ENCODE peak calls at places on chromosomes 6 and 20, in six cellular contexts. X is H54, K is NCI-H2227 treated with DMSO at 0.1 percent for 48 hours, H is neural progenitor cell, T is gastrocnemius medialis, I is amniotic stem cell. L is an unnamed sample.

GRCh38 chr20:46176744-46177378 is 58.7 kb downstream of the CD40 start:
- DNase-seq in X (no peak), K (no peak), H (no peak), T (no peak), I (no peak), L (no peak)

GRCh38 chr6:89035252-89036106 is 45.1 kb upstream of the PNRC1 start:
- DNase-seq in X (peak), K (no peak), H (no peak), T (peak), I (peak), L (peak)

GRCh38 chr20:48455606-48456360 is 372.0 kb downstream of the PREX1 start:
- DNase-seq in X (no peak), K (peak), H (peak), T (no peak), I (no peak), L (no peak)

GRCh38 chr6:134138226-134138975 is 86.0 kb upstream of the SLC2A12 start:
- DNase-seq in X (no peak), K (no peak), H (no peak), T (no peak), I (no peak), L (peak)

GRCh38 chr6:163428373-163428772 is 13.9 kb downstream of the QKI start:
- DNase-seq in X (no peak), K (no peak), H (no peak), T (no peak), I (no peak), L (no peak)

GRCh38 chr6:156280131-156280530 is 497.0 kb upstream of the ARID1B start:
- DNase-seq in X (no peak), K (peak), H (no peak), T (no peak), I (no peak), L (no peak)

GRCh38 chr6:55449219-55449618 is 122.0 kb downstream of the GFRAL start:
- DNase-seq in X (no peak), K (no peak), H (peak), T (no peak), I (no peak), L (no peak)

GRCh38 chr6:109894181-109894580 is 83.9 kb upstream of the GPR6 start:
- DNase-seq in X (no peak), K (no peak), H (no peak), T (no peak), I (no peak), L (no peak)

GRCh38 chr6:13273931-13274706 is 54.2 kb downstream of the TBC1D7 start:
- DNase-seq in X (no peak), K (no peak), H (no peak), T (no peak), I (no peak), L (no peak)

GRCh38 chr20:63051911-63052310 is 45.1 kb upstream of the BHLHE23 start:
- DNase-seq in X (no peak), K (no peak), H (no peak), T (no peak), I (no peak), L (no peak)

GRCh38 chr20:62838511-62838910 is 21.7 kb downstream of the COL9A3 start:
- DNase-seq in X (no peak), K (no peak), H (no peak), T (no peak), I (no peak), L (no peak)

L was measured in BJ.